ENCODE peak calls at places on chromosome 9, in nine cellular contexts. D, Y, U, J, R, B, M, H and I are unnamed samples.

GRCh38 chr9:114385412-114386181 is 2.2 kb downstream of the AKNA start:
- DNase-seq in D (no peak), Y (peak), U (no peak), J (peak), R (peak), B (no peak), M (peak), H (peak), I (no peak)

GRCh38 chr9:108441251-108441650 is 414.5 kb downstream of the ACTL7B start:
- DNase-seq in D (no peak), Y (no peak), U (no peak), J (no peak), R (no peak), B (no peak), M (no peak), H (no peak), I (no peak)

GRCh38 chr9:14616188-14616982 is 76.8 kb downstream of the ZDHHC21 start:
- DNase-seq in D (peak), Y (no peak), U (peak), J (peak), R (no peak), B (peak), M (no peak), H (no peak), I (no peak)

GRCh38 chr9:90835206-90835605 is 33.6 kb downstream of the SYK start:
- DNase-seq in D (no peak), Y (no peak), U (no peak), J (no peak), R (no peak), B (no peak), M (no peak), H (no peak), I (no peak)

GRCh38 chr9:136339173-136339957 is 12.0 kb downstream of the GPSM1 start:
- DNase-seq in D (no peak), Y (peak), U (no peak), J (peak), R (peak), B (peak), M (no peak), H (peak), I (no peak)

GRCh38 chr9:114611516-114612271 is 603 bp downstream of the TMEM268 start:
- DNase-seq in D (peak), Y (peak), U (no peak), J (peak), R (peak), B (no peak), M (no peak), H (peak), I (peak)

GRCh38 chr9:112047538-112048066 is 127.5 kb downstream of the SUSD1 start:
- DNase-seq in D (no peak), Y (no peak), U (no peak), J (no peak), R (no peak), B (no peak), M (no peak), H (no peak), I (no peak)

GRCh38 chr9:104743377-104743985 is 4.0 kb upstream of the NIPSNAP3A start:
- DNase-seq in D (peak), Y (no peak), U (peak), J (peak), R (no peak), B (peak), M (no peak), H (no peak), I (peak)